ENCODE peak calls at places on chromosomes 6 and 20, in seven cellular contexts. One of them, this sample, is unnamed.

GRCh38 chr6:52245425-52245824 is 1.1 kb upstream of the IL17F start:
- DNase-seq in GM03348: no peak
- DNase-seq in stimulated activated CD8-positive, alpha-beta memory T cell treated with anti-CD3 and anti-CD28 coated beads, Interleukin-4, amount 100 ng/mL, for 24 hours: no peak
- DNase-seq in left lung: no peak
- DNase-seq in body of pancreas: no peak
- DNase-seq in type B pancreatic cell: no peak
- DNase-seq in activated naive CD4-positive, alpha-beta T cell: no peak
- DNase-seq in this sample: no peak

GRCh38 chr6:133764813-133765208 is 124.1 kb upstream of the TCF21 start:
- DNase-seq in GM03348: no peak
- DNase-seq in left lung: no peak
- DNase-seq in type B pancreatic cell: no peak
- DNase-seq in stimulated activated CD8-positive, alpha-beta memory T cell treated with anti-CD3 and anti-CD28 coated beads, Interleukin-4, amount 100 ng/mL, for 24 hours: no peak
- DNase-seq in body of pancreas: no peak
- DNase-seq in activated naive CD4-positive, alpha-beta T cell: no peak
- DNase-seq in this sample: no peak

GRCh38 chr6:169076240-169076639 is 177.4 kb downstream of the THBS2 start:
- DNase-seq in GM03348: no peak
- DNase-seq in stimulated activated CD8-positive, alpha-beta memory T cell treated with anti-CD3 and anti-CD28 coated beads, Interleukin-4, amount 100 ng/mL, for 24 hours: no peak
- DNase-seq in body of pancreas: no peak
- DNase-seq in activated naive CD4-positive, alpha-beta T cell: no peak
- DNase-seq in type B pancreatic cell: no peak
- DNase-seq in left lung: no peak
- DNase-seq in this sample: no peak

GRCh38 chr6:43096451-43097097 is 20.5 kb downstream of the PTK7 start:
- DNase-seq in left lung: peak; percentile 72
- DNase-seq in activated naive CD4-positive, alpha-beta T cell: no peak
- DNase-seq in type B pancreatic cell: no peak
- DNase-seq in body of pancreas: peak; percentile 43
- DNase-seq in GM03348: peak; percentile 80
- DNase-seq in stimulated activated CD8-positive, alpha-beta memory T cell treated with anti-CD3 and anti-CD28 coated beads, Interleukin-4, amount 100 ng/mL, for 24 hours: no peak
- DNase-seq in this sample: no peak

GRCh38 chr20:8155229-8155628 is 23.2 kb downstream of the PLCB1 start:
- DNase-seq in body of pancreas: no peak
- DNase-seq in stimulated activated CD8-positive, alpha-beta memory T cell treated with anti-CD3 and anti-CD28 coated beads, Interleukin-4, amount 100 ng/mL, for 24 hours: no peak
- DNase-seq in activated naive CD4-positive, alpha-beta T cell: no peak
- DNase-seq in left lung: no peak
- DNase-seq in type B pancreatic cell: no peak
- DNase-seq in GM03348: no peak
- DNase-seq in this sample: no peak

GRCh38 chr20:44572551-44573500 is 9.6 kb upstream of the PKIG start:
- DNase-seq in activated naive CD4-positive, alpha-beta T cell: no peak
- DNase-seq in body of pancreas: no peak
- DNase-seq in stimulated activated CD8-positive, alpha-beta memory T cell treated with anti-CD3 and anti-CD28 coated beads, Interleukin-4, amount 100 ng/mL, for 24 hours: no peak
- DNase-seq in GM03348: peak; percentile 84
- DNase-seq in type B pancreatic cell: no peak
- DNase-seq in left lung: no peak
- DNase-seq in this sample: no peak

GRCh38 chr6:35694462-35694861 is 5.7 kb upstream of the FKBP5 start:
- DNase-seq in left lung: no peak
- DNase-seq in stimulated activated CD8-positive, alpha-beta memory T cell treated with anti-CD3 and anti-CD28 coated beads, Interleukin-4, amount 100 ng/mL, for 24 hours: no peak
- DNase-seq in type B pancreatic cell: no peak
- DNase-seq in activated naive CD4-positive, alpha-beta T cell: no peak
- DNase-seq in body of pancreas: no peak
- DNase-seq in GM03348: no peak
- DNase-seq in this sample: no peak

GRCh38 chr6:77034161-77034560 is 429.1 kb downstream of the HTR1B start:
- DNase-seq in type B pancreatic cell: no peak
- DNase-seq in GM03348: peak; percentile 70
- DNase-seq in activated naive CD4-positive, alpha-beta T cell: no peak
- DNase-seq in stimulated activated CD8-positive, alpha-beta memory T cell treated with anti-CD3 and anti-CD28 coated beads, Interleukin-4, amount 100 ng/mL, for 24 hours: no peak
- DNase-seq in body of pancreas: no peak
- DNase-seq in left lung: no peak
- DNase-seq in this sample: no peak